ENCODE peak calls at places on chromosomes 16 and 17, in eight cellular contexts. O is vagina, E is kidney glomerular epithelial cell, Z is ureter, I is AG10803, R is hippocampal formation, X is adipocyte, A is NAMALWA. K is an unnamed sample.

GRCh38 chr16:86517033-86517432 is 6.7 kb downstream of the FOXF1 start:
- DNase-seq in Z (no peak), O (no peak), R (no peak), I (no peak), E (no peak), A (no peak), X (no peak), K (no peak)

GRCh38 chr16:69176033-69176780 is 10.8 kb upstream of the SNTB2 start:
- DNase-seq in A (no peak), O (no peak), Z (no peak), R (no peak), I (peak), E (no peak), X (peak), K (no peak)

GRCh38 chr17:61411114-61411943 is 11.7 kb downstream of the TBX2 start:
- DNase-seq in I (peak), O (peak), E (no peak), Z (peak), R (no peak), X (peak), A (no peak), K (no peak)

GRCh38 chr17:78822552-78822951 is 18.1 kb downstream of the USP36 start:
- DNase-seq in R (peak), X (peak), A (no peak), O (no peak), Z (no peak), E (no peak), I (peak), K (no peak)

GRCh38 chr16:85402910-85403692 is 210.0 kb upstream of the GSE1 start:
- DNase-seq in Z (peak), O (no peak), R (no peak), X (no peak), E (peak), A (no peak), I (peak), K (no peak)

GRCh38 chr17:81020767-81021497 is 14.0 kb upstream of the BAIAP2 start:
- DNase-seq in I (peak), O (no peak), Z (peak), X (no peak), A (no peak), E (no peak), R (no peak), K (no peak)

GRCh38 chr17:83080641-83081560 is 1.5 kb downstream of the METRNL start:
- DNase-seq in O (no peak), A (peak), X (peak), E (peak), Z (no peak), I (no peak), R (no peak), K (no peak)

GRCh38 chr17:72510454-72511016 is 389.7 kb downstream of the SOX9 start:
- DNase-seq in Z (no peak), A (peak), R (no peak), I (peak), X (peak), E (no peak), O (no peak), K (no peak)

GRCh38 chr17:53137919-53138318 is 684.8 kb upstream of the KIF2B start:
- DNase-seq in E (no peak), I (no peak), O (no peak), R (no peak), Z (no peak), X (no peak), A (no peak), K (no peak)

GRCh38 chr16:67773099-67773498 is 33.3 kb downstream of the RANBP10 start:
- DNase-seq in I (no peak), R (no peak), O (no peak), X (no peak), Z (no peak), A (no peak), E (no peak), K (no peak)

K was measured in putamen.